ENCODE peak calls at places on chromosome 18, in four cellular contexts. K is T-helper 1 cell; B is stimulated activated CD4-positive, alpha-beta T cell treated with anti-CD3 and anti-CD28 coated beads, Interleukin-2, amount 100 ng/mL, for 48 hours; V is endothelial cell. H is an unnamed sample.

GRCh38 chr18:75204978-75205759 is 3.8 kb downstream of the PTGR3 start:
- DNase-seq in K (no peak), B (no peak), V (peak; percentile 15), H (no peak)

GRCh38 chr18:22668496-22668895 is 250.8 kb upstream of the CTAGE1 start:
- DNase-seq in K (no peak), B (no peak), V (no peak), H (no peak)

GRCh38 chr18:28905509-28905908 is 728.6 kb upstream of the CDH2 start:
- DNase-seq in K (no peak), B (no peak), V (no peak), H (no peak)

GRCh38 chr18:8765692-8766463 is 60.5 kb downstream of the MTCL1 start:
- DNase-seq in K (no peak), B (no peak), V (no peak), H (no peak)

GRCh38 chr18:75248426-75249191 is 38.0 kb downstream of the TSHZ1 start:
- DNase-seq in K (no peak), B (no peak), V (no peak), H (no peak)

GRCh38 chr18:43751203-43751602 is 473.9 kb upstream of the SYT4 start:
- DNase-seq in K (no peak), B (no peak), V (no peak), H (no peak)

GRCh38 chr18:36493349-36494281 is 196.1 kb downstream of the FHOD3 start:
- DNase-seq in K (no peak), B (no peak), V (no peak), H (no peak)

GRCh38 chr18:7325126-7325430 is 94.2 kb downstream of the LRRC30 start:
- DNase-seq in K (no peak), B (no peak), V (no peak), H (no peak)

GRCh38 chr18:36335476-36336279 is 38.2 kb downstream of the FHOD3 start:
- DNase-seq in K (no peak), B (no peak), V (no peak), H (no peak)

GRCh38 chr18:77133920-77134496 is 1.4 kb upstream of the MBP start:
- DNase-seq in K (no peak), B (no peak), V (no peak), H (no peak)

GRCh38 chr18:70363861-70364260 is 75.0 kb downstream of the SOCS6 start:
- DNase-seq in K (no peak), B (no peak), V (no peak), H (no peak)

GRCh38 chr18:10035306-10035991 is 121.6 kb downstream of the VAPA start:
- DNase-seq in K (no peak), B (no peak), V (no peak), H (no peak)

GRCh38 chr18:27750014-27750413 is 426.9 kb downstream of the CDH2 start:
- DNase-seq in K (no peak), B (no peak), V (peak; percentile 69), H (no peak)

GRCh38 chr18:62723666-62724281 is 8.4 kb downstream of the PHLPP1 start:
- DNase-seq in K (no peak), B (no peak), V (no peak), H (no peak)

GRCh38 chr18:5146093-5146492 is 51.0 kb downstream of the AKAIN1 start:
- DNase-seq in K (no peak), B (no peak), V (no peak), H (no peak)

GRCh38 chr18:45864081-45864480 is 38.6 kb downstream of the SIGLEC15 start:
- DNase-seq in K (no peak), B (no peak), V (no peak), H (no peak)

GRCh38 chr18:5772271-5772670 is 123.1 kb downstream of the TMEM200C start:
- DNase-seq in K (no peak), B (no peak), V (no peak), H (no peak)

GRCh38 chr18:42412281-42412680 is 457.2 kb downstream of the PIK3C3 start:
- DNase-seq in K (no peak), B (no peak), V (no peak), H (no peak)

GRCh38 chr18:52499646-52500045 is 159.6 kb downstream of the DCC start:
- DNase-seq in K (no peak), B (no peak), V (no peak), H (no peak)

GRCh38 chr18:71442830-71443229 is 1101.3 kb downstream of the CBLN2 start:
- DNase-seq in K (no peak), B (no peak), V (no peak), H (no peak)

GRCh38 chr18:76349067-76349715 is 145.9 kb downstream of the ZNF516 start:
- DNase-seq in K (peak; percentile 18), B (peak; percentile 69), V (peak; percentile 74), H (peak; percentile 38)

GRCh38 chr18:58355243-58355642 is 273.6 kb downstream of the ALPK2 start:
- DNase-seq in K (no peak), B (no peak), V (no peak), H (no peak)

GRCh38 chr18:3037423-3037915 is 24.5 kb upstream of the LPIN2 start:
- DNase-seq in K (no peak), B (no peak), V (no peak), H (no peak)

GRCh38 chr18:43314931-43315330 is 37.6 kb upstream of the SYT4 start:
- DNase-seq in K (no peak), B (no peak), V (no peak), H (no peak)

GRCh38 chr18:56307354-56307753 is 331.0 kb downstream of the TXNL1 start:
- DNase-seq in K (no peak), B (no peak), V (no peak), H (no peak)

GRCh38 chr18:70931942-70932814 is 643.3 kb downstream of the SOCS6 start:
- DNase-seq in K (no peak), B (no peak), V (no peak), H (no peak)

GRCh38 chr18:48790869-48791635 is 159.7 kb downstream of the SMAD7 start:
- DNase-seq in K (no peak), B (no peak), V (no peak), H (no peak)

GRCh38 chr18:57833441-57834101 is 30.5 kb upstream of the ATP8B1 start:
- DNase-seq in K (no peak), B (no peak), V (no peak), H (no peak)

GRCh38 chr18:56001576-56001975 is 413.6 kb upstream of the TCF4 start:
- DNase-seq in K (no peak), B (no peak), V (no peak), H (no peak)

GRCh38 chr18:66138642-66139041 is 387.8 kb downstream of the CDH7 start:
- DNase-seq in K (no peak), B (no peak), V (no peak), H (no peak)

GRCh38 chr18:9619056-9619455 is 4.7 kb upstream of the PPP4R1 start:
- DNase-seq in K (no peak), B (no peak), V (no peak), H (no peak)

GRCh38 chr18:76979906-76980305 is 152.7 kb downstream of the MBP start:
- DNase-seq in K (no peak), B (no peak), V (no peak), H (no peak)

GRCh38 chr18:35143615-35144596 is 96.9 kb upstream of the ZNF397 start:
- DNase-seq in K (no peak), B (peak; percentile 18), V (peak; percentile 55), H (no peak)

GRCh38 chr18:43396266-43396665 is 119.0 kb upstream of the SYT4 start:
- DNase-seq in K (no peak), B (no peak), V (peak; percentile 13), H (no peak)

GRCh38 chr18:1026930-1027329 is 122.3 kb downstream of the ADCYAP1 start:
- DNase-seq in K (no peak), B (no peak), V (no peak), H (no peak)

GRCh38 chr18:11071300-11071699 is 78.1 kb downstream of the PIEZO2 start:
- DNase-seq in K (no peak), B (no peak), V (no peak), H (no peak)

GRCh38 chr18:34222396-34223163 is 2.1 kb downstream of the NOL4 start:
- DNase-seq in K (no peak), B (no peak), V (peak; percentile 56), H (no peak)

H was measured in activated B cell treated with CpG ODN at 0.5 μM for 24 hours.